ENCODE peak calls at places on chromosome 20, in four cellular contexts. One of them, this sample, is unnamed.

GRCh38 chr20:10927936-10928860 is 254.4 kb upstream of the JAG1 start:
- DNase-seq in endodermal cell: no peak
- DNase-seq in BJ: no peak
- DNase-seq in spleen: no peak
- DNase-seq in this sample: peak; percentile 61

GRCh38 chr20:57498425-57499400 is 26.2 kb downstream of the CTCFL start:
- DNase-seq in endodermal cell: peak; percentile 88
- DNase-seq in BJ: no peak
- DNase-seq in spleen: no peak
- DNase-seq in this sample: no peak

GRCh38 chr20:52847739-52848359 is 124.3 kb upstream of the TSHZ2 start:
- DNase-seq in endodermal cell: no peak
- DNase-seq in BJ: no peak
- DNase-seq in spleen: no peak
- DNase-seq in this sample: no peak

GRCh38 chr20:62955519-62956386 is 3.2 kb downstream of the SLC17A9 start:
- DNase-seq in endodermal cell: no peak
- DNase-seq in BJ: no peak
- DNase-seq in spleen: peak; percentile 76
- DNase-seq in this sample: no peak

GRCh38 chr20:3786126-3786484 is 435 bp downstream of the CENPB start:
- DNase-seq in endodermal cell: peak; percentile 76
- DNase-seq in BJ: no peak
- DNase-seq in spleen: no peak
- DNase-seq in this sample: no peak

GRCh38 chr20:40983898-40984297 is 44.7 kb upstream of the TOP1 start:
- DNase-seq in endodermal cell: no peak
- DNase-seq in BJ: no peak
- DNase-seq in spleen: no peak
- DNase-seq in this sample: no peak

GRCh38 chr20:35978041-35978513 is 9.7 kb downstream of the CNBD2 start:
- DNase-seq in endodermal cell: no peak
- DNase-seq in BJ: no peak
- DNase-seq in spleen: no peak
- DNase-seq in this sample: no peak

GRCh38 chr20:2751868-2752630 is 48.4 kb downstream of the CPXM1 start:
- DNase-seq in endodermal cell: no peak
- DNase-seq in BJ: no peak
- DNase-seq in spleen: peak; percentile 83
- DNase-seq in this sample: no peak

GRCh38 chr20:11302436-11302835 is 615.3 kb upstream of the BTBD3 start:
- DNase-seq in endodermal cell: no peak
- DNase-seq in BJ: no peak
- DNase-seq in spleen: no peak
- DNase-seq in this sample: no peak

GRCh38 chr20:32007787-32008616 is 2.2 kb upstream of the CCM2L start:
- DNase-seq in endodermal cell: peak; percentile 84
- DNase-seq in BJ: no peak
- DNase-seq in spleen: peak; percentile 87
- DNase-seq in this sample: no peak

GRCh38 chr20:44419131-44419844 is 56.4 kb upstream of the TTPAL start:
- DNase-seq in endodermal cell: no peak
- DNase-seq in BJ: no peak
- DNase-seq in spleen: no peak
- DNase-seq in this sample: no peak

GRCh38 chr20:33732166-33732970 is 572 bp downstream of the ZNF341 start:
- DNase-seq in endodermal cell: peak; percentile 94
- DNase-seq in BJ: no peak
- DNase-seq in spleen: peak; percentile 99
- DNase-seq in this sample: no peak

GRCh38 chr20:49965781-49966304 is 16.9 kb upstream of the SNAI1 start:
- DNase-seq in endodermal cell: no peak
- DNase-seq in BJ: no peak
- DNase-seq in spleen: peak; percentile 29
- DNase-seq in this sample: no peak

GRCh38 chr20:20425785-20426471 is 58.0 kb downstream of the INSM1 start:
- DNase-seq in endodermal cell: no peak
- DNase-seq in BJ: no peak
- DNase-seq in spleen: no peak
- DNase-seq in this sample: no peak

GRCh38 chr20:14415492-14415891 is 78.1 kb upstream of the FLRT3 start:
- DNase-seq in endodermal cell: no peak
- DNase-seq in BJ: no peak
- DNase-seq in spleen: no peak
- DNase-seq in this sample: no peak

DNA sequence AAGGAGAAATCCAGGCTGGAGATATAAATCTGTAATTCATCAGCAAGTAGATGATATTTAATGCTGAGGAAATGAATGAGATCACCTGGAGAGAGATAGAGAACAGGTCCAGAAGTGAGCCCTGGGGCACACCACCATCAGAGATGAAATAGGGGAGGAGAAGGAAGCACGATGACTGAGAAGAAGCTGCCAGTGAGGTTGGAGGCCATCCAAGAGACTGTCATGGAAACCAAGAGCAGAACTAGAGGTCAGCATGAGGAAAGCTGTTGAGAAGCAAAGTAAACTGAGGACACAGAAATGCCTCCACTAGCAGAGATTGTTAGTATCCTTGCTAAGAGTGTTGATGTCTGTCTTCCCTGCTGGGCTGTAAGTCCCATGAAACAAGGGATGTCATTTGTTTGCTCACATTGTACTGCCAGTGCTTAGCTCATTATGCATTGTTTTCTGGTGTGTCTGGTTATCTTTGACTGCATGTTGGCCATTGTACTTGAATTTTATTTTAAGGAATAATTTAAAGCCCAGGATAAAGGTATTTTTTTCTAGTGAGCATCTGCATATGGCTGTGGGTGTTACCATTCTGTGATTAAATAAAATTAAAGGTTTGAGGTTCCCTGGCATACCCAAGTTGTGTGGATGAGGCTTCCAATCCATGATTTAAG is 35.8 kb downstream of the CDH22 start:
- DNase-seq in endodermal cell: no peak
- DNase-seq in BJ: no peak
- DNase-seq in spleen: no peak
- DNase-seq in this sample: no peak
- TF ChIP-seq CTCF in endodermal cell: no peak
- TF ChIP-seq CTCF in BJ: no peak
- TF ChIP-seq CTCF in spleen: no peak
- TF ChIP-seq CTCF in this sample: no peak

DNA sequence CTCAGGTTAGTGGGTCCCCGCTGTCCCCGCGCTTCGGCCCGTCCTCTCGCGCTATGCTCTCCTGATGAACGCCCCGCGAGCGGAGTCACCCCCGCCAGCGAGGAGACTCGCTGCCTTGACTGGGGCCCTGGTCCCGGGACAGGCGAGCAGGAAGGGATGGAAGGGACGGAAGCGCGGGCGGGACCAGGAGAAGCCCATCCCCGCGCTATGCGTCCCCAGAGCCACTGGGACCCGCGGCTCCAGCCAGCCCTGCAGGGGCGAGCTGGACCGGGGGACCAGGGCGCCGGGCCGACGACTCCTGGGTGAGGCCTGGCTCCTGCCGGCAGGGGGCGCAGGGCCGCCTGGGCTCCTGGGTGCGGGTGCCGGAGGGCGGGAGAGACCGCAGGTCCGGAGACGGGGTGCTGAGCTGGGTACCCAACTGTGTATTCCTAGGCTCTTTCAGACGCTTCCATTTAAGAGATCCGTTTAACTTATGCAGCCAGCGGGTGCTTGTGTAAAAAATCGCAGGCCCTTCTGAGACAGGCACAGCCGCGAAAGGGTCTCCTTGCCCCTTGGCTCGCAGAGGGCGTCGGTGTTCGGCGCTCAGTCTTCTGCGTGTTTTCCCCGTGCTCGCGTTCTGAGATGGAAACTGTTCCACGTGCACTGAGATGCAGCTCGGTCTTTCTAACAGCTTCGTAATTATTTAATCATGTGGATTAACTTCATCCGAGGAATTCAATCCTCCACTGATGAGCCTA is 580 bp upstream of the SYCP2 start:
- DNase-seq in endodermal cell: peak; percentile 95
- DNase-seq in BJ: no peak
- DNase-seq in spleen: peak; percentile 95
- DNase-seq in this sample: no peak
- H3K4me3 ChIP-seq in endodermal cell: peak overlapping the region; percentile 74
- H3K4me3 ChIP-seq in BJ: peak overlapping the region; percentile 57
- H3K4me3 ChIP-seq in spleen: peak overlapping the region; percentile 59
- H3K4me3 ChIP-seq in this sample: peak overlapping the region; percentile 51

GRCh38 chr20:4894409-4894808 is 106.9 kb downstream of the SLC23A2 start:
- DNase-seq in endodermal cell: no peak
- DNase-seq in BJ: no peak
- DNase-seq in spleen: no peak
- DNase-seq in this sample: no peak
- TF ChIP-seq CTCF in endodermal cell: no peak
- TF ChIP-seq CTCF in BJ: no peak
- TF ChIP-seq CTCF in spleen: no peak
- TF ChIP-seq CTCF in this sample: no peak

GRCh38 chr20:48732081-48732829 is 95.5 kb downstream of the PREX1 start:
- DNase-seq in endodermal cell: no peak
- DNase-seq in BJ: no peak
- DNase-seq in spleen: no peak
- DNase-seq in this sample: no peak

GRCh38 chr20:48735112-48735511 is 92.7 kb downstream of the PREX1 start:
- DNase-seq in endodermal cell: no peak
- DNase-seq in BJ: no peak
- DNase-seq in spleen: no peak
- DNase-seq in this sample: no peak

GRCh38 chr20:48733296-48733790 is 94.5 kb downstream of the PREX1 start:
- DNase-seq in endodermal cell: no peak
- DNase-seq in BJ: no peak
- DNase-seq in spleen: no peak
- DNase-seq in this sample: no peak

GRCh38 chr20:48736231-48736630 is 91.6 kb downstream of the PREX1 start:
- DNase-seq in endodermal cell: no peak
- DNase-seq in BJ: no peak
- DNase-seq in spleen: no peak
- DNase-seq in this sample: no peak

GRCh38 chr20:48734104-48734749 is 93.6 kb downstream of the PREX1 start:
- DNase-seq in endodermal cell: no peak
- DNase-seq in BJ: no peak
- DNase-seq in spleen: no peak
- DNase-seq in this sample: no peak
- H3K4me3 ChIP-seq in endodermal cell: no peak overlapping the region
- H3K4me3 ChIP-seq in BJ: no peak overlapping the region
- H3K4me3 ChIP-seq in spleen: no peak overlapping the region
- H3K4me3 ChIP-seq in this sample: no peak overlapping the region